ENCODE peak calls at places on chromosomes 2 and 18, in ten cellular contexts. R, N, J, Y, A, G, I, S, E and F are unnamed samples. For H3K9me3 and H3K27me3, the result is how much of the 10 kb centered on the place peaks cover.

GRCh38 chr2:72963423-72964145 is 46.3 kb downstream of the EMX1 start:
- DNase-seq in N (no peak), S (no peak), Y (peak), J (no peak), R (no peak), A (peak), I (no peak), E (no peak), G (no peak), F (no peak)

GRCh38 chr18:75456277-75456676 is 28.8 kb upstream of the SMIM21 start:
- DNase-seq in S (no peak), J (no peak), Y (no peak), A (peak), R (no peak), G (no peak), E (no peak), N (no peak), I (no peak), F (no peak)

GRCh38 chr2:221388891-221389290 is 183.2 kb downstream of the EPHA4 start:
- DNase-seq in E (no peak), Y (no peak), N (no peak), A (no peak), R (no peak), I (no peak), J (no peak), S (no peak), G (no peak), F (no peak)

GRCh38 chr2:240917684-240918257 is 11.6 kb downstream of the CROCC2 start:
- DNase-seq in A (no peak), S (peak), I (no peak), R (peak), G (peak), N (peak), E (peak), J (peak), Y (peak), F (no peak)

GRCh38 chr2:132037527-132038178 is 124.1 kb downstream of the ANKRD30BL start:
- DNase-seq in N (peak), A (peak), R (no peak), J (no peak), E (peak), S (peak), I (no peak), Y (peak), G (peak), F (peak)

GRCh38 chr2:232999354-232999753 is 13.7 kb downstream of the NGEF start:
- DNase-seq in E (no peak), A (no peak), S (peak), G (peak), N (no peak), R (no peak), J (no peak), I (no peak), Y (peak), F (peak)

GRCh38 chr2:163255086-163255485 is 416.5 kb upstream of the KCNH7 start:
- DNase-seq in N (no peak), J (no peak), S (no peak), G (no peak), E (no peak), Y (no peak), I (no peak), A (no peak), R (no peak), F (no peak)

GRCh38 chr18:3455938-3456685 is 6.1 kb downstream of the TGIF1 start:
- DNase-seq in E (no peak), G (no peak), R (no peak), I (no peak), N (no peak), J (no peak), Y (no peak), S (peak), A (peak), F (no peak)

GRCh38 chr2:240213476-240214391 is 73.3 kb upstream of the OTOS start:
- DNase-seq in I (no peak), G (peak), A (no peak), E (peak), R (peak), N (no peak), Y (peak), J (no peak), S (no peak), F (no peak)

GRCh38 chr2:203996692-203997091 is 60.1 kb downstream of the ICOS start:
- DNase-seq in R (no peak), I (no peak), S (no peak), A (no peak), J (no peak), N (no peak), E (no peak), G (no peak), Y (no peak), F (no peak)

GRCh38 chr2:203993011-203993410 is 56.4 kb downstream of the ICOS start:
- DNase-seq in Y (no peak), A (no peak), I (no peak), G (no peak), E (no peak), R (no peak), S (no peak), J (no peak), N (no peak), F (no peak)

GRCh38 chr2:203994735-203995134 is 58.2 kb downstream of the ICOS start:
- DNase-seq in N (no peak), J (no peak), I (no peak), A (no peak), G (no peak), R (no peak), E (peak), Y (no peak), S (no peak), F (no peak)

GRCh38 chr2:203992496-203992895 is 55.9 kb downstream of the ICOS start:
- DNase-seq in S (no peak), I (no peak), A (no peak), E (no peak), J (no peak), G (no peak), R (no peak), N (no peak), Y (no peak), F (no peak)

GRCh38 chr2:203993560-203993959 is 57.0 kb downstream of the ICOS start:
- DNase-seq in R (no peak), S (no peak), Y (no peak), J (no peak), N (no peak), E (no peak), A (no peak), G (no peak), I (no peak), F (no peak)
- H3K9me3 ChIP-seq in R (under half), S (under half), Y (under half), J (under half), N (under half), E (under half), A (under half), G (under half), I (under half), F (under half)

DNA sequence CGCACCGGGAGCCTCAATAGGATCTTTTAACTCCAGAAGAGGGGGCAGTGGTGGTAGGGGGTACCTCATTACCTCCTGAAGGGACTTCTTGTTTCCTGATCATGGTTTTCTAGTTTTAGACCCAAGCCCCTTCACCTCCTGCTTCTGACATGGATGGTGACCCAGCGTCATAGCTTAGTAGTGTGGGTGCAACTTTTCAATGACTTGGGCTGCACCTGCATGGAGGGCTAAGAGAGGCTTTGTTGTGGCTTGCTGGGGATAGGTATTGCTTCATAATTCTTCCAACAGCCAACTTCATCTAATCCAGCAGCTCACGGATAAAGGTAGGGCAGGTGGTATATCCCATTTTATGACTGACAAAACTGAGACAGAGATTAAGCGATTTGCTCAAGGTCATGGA is 3.0 kb downstream of the SLC1A4 start:
- DNase-seq in E (no peak), I (no peak), N (no peak), G (no peak), S (no peak), J (no peak), Y (no peak), A (no peak), R (no peak), F (no peak)
- H3K4me3 ChIP-seq in E (no peak), I (peak), N (no peak), G (no peak), S (no peak), J (no peak), Y (no peak), A (no peak), R (no peak), F (no peak)

GRCh38 chr18:23667114-23667513 is 4.4 kb upstream of the ANKRD29 start:
- DNase-seq in N (no peak), Y (no peak), E (no peak), J (no peak), S (no peak), A (no peak), I (no peak), R (no peak), G (no peak), F (no peak)

GRCh38 chr18:23664674-23665073 is 2.0 kb upstream of the ANKRD29 start:
- DNase-seq in Y (no peak), I (no peak), J (no peak), A (no peak), R (no peak), N (no peak), G (no peak), S (no peak), E (no peak), F (no peak)

GRCh38 chr18:23661735-23662308 is 889 bp downstream of the ANKRD29 start:
- DNase-seq in A (no peak), E (no peak), I (no peak), G (no peak), J (no peak), Y (no peak), N (no peak), R (no peak), S (no peak), F (no peak)

GRCh38 chr18:23658296-23658695 is 4.4 kb downstream of the ANKRD29 start:
- DNase-seq in Y (no peak), E (no peak), A (no peak), S (peak), N (no peak), J (no peak), G (no peak), I (no peak), R (no peak), F (no peak)

DNA sequence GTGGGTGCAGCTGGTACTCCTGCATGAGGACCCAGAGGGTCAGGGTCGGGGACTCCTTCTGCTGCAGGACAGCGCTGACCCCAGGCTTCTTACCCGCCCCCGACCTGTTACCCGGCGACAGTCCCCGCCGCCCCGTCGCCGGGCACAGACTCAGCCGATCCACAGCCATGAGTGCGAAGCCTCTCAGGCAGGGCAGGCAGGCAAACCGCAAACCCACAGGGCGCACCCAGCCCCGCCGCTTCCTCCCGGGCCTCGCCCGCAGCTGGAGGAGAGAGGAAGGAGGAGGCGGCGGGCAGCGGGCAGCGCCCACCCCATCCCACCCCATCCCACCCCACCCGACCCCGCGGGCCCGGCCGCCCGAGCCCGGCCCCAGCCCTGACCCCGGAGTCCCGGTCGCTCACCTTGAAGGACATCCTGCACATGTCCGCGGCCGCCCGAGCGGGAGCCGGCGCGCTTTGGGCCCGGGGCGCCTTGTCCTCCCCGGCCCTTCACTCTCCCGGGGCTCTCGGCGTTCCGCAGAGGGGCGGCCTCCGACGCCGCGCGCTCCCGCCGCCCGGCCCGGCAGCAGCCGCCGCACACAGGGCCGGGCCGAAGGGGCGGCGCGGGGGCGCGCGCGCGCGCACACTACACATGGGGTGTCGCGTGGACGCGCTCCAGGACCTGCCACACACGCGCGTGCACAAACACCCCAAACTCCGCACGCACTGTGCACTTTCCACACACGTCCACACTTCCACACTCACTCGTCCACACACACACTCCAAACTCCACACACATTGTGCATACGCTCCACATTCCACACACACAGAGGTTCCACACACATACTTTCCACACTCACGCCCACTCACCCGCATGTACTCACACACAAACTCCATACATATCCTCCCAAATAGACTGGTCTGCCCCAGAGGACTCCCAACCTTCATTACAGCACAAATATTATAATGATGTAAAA is at the start of gene ANKRD29:
- DNase-seq in S (peak), R (no peak), A (peak), Y (peak), E (peak), N (peak), I (peak), G (peak), J (no peak), F (peak)
- H3K27me3 ChIP-seq in S (under half), R (under half), A (half or more), Y (under half), E (under half), N (under half), I (under half), G (under half), J (under half), F (under half)

DNA sequence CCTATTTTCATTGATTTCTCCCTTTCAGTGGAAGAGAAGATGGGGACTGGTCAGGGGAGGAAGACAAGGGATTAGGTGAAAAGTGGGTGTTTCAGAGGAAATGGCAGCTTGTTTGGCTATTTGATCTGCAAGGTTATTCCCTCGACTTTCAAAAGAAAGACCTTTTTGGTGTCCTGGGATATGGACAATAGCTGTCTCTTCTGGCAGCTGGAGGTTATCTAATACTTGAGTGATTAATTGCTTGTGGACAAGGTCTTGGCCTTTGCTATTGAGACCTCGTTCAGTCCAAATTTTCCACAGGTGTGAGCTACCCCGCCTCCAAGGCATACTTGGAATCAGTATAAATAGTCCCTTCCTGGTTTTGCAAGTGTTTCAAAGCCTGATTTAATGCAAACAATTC is 33.3 kb upstream of the TRAPPC8 start:
- DNase-seq in S (no peak), G (no peak), Y (no peak), J (no peak), E (no peak), R (no peak), N (no peak), I (no peak), A (no peak), F (no peak)
- H3K9me3 ChIP-seq in S (under half), G (under half), Y (under half), J (under half), E (under half), R (under half), N (under half), I (half or more), A (under half), F (under half)

DNA sequence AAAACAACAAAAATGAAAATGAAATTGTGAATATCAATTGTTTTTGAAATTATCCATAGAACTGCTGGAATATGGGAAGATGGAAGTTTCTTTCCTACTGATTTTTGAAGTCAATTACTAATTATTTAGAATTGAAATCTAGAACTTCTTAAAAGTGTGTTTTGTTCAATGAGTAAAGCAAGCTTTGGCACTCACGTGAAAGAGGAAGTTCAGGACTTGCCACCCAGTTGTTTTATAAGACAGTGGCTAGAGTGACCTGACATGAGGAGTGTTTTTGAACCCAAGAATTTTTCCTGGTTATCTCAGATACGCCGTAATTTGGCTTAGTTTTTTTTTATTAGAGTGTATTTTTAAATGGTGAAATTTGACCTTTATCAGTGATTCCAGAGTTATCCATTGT is 3.5 kb downstream of the MXD1 start:
- DNase-seq in R (no peak), I (no peak), S (no peak), Y (no peak), J (no peak), E (no peak), G (no peak), A (no peak), N (no peak), F (no peak)
- H3K4me3 ChIP-seq in R (no peak), I (no peak), S (peak), Y (no peak), J (no peak), E (no peak), G (no peak), A (no peak), N (no peak), F (no peak)

DNA sequence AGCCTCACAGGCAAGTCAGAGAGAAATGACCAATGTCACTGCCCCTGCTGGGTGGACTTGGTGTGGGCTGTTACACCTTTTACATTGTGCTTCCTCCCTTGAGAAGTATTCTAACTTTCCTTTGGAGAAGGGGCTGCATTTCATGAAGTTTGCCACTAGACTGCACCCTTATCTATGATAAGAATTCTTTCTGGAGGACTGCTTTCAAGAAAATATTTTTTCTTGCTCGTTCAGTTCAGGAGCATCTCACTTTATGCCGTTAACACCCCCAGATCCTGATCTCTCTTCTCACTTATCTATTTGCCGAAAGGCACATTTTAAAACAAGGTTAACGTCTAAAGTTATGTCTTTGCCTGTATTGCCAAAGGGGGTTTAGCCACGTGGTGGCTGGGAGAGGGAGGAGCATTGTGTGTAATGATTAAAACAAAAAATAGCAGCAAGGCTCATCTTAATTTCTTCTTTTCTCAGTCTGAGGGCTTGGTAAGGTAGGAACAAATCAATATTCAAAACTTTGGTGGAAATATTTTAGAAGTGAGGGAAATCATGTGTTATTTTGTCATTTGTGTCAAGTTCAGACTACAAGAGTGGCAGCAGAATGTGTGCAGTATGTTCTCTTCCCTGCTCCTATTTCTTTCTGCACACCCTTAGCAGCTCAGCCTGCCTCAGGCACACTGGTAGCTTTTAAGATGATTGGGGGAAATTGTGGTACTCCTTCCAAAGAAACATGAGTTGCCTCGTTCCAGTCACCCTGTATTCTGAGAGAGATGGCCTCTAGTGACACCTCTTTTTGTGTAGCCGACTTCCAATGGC is 1.6 kb upstream of the IGFBP5 start:
- DNase-seq in N (no peak), E (no peak), S (peak), I (no peak), Y (no peak), R (no peak), G (no peak), A (peak), J (no peak), F (no peak)
- H3K27me3 ChIP-seq in N (under half), E (under half), S (under half), I (under half), Y (under half), R (under half), G (under half), A (under half), J (under half), F (under half)

DNA sequence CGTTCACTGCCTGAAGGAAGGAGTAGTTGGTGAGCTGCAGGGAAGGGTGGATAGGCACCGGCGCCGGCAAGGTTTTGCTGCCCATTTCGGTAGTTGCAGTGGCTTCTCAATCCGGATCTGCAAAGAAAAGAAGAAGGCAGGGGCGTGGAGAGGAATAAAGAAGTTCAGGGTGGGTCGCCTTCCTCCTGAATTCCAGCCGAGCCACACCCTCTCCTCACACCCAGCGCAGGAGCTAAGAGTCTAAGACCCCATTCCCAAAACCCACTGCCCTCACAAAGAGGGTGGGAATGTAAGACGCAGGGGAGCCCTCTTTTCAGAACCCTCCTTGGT is 4.7 kb downstream of the OSR1 start:
- DNase-seq in A (no peak), G (no peak), J (no peak), Y (peak), N (no peak), S (no peak), E (no peak), R (no peak), I (no peak), F (no peak)
- H3K9me3 ChIP-seq in A (under half), G (under half), J (under half), Y (under half), N (under half), S (under half), E (under half), R (under half), I (under half), F (under half)

GRCh38 chr2:101858246-101858645 is 133.5 kb upstream of the IL1R2 start:
- DNase-seq in I (no peak), Y (no peak), S (peak), G (no peak), J (no peak), A (no peak), R (no peak), N (no peak), E (no peak), F (no peak)

GRCh38 chr2:101860157-101860556 is 131.6 kb upstream of the IL1R2 start:
- DNase-seq in G (no peak), A (no peak), I (no peak), E (no peak), J (no peak), N (no peak), S (no peak), R (no peak), Y (no peak), F (no peak)

GRCh38 chr2:101859604-101860003 is 132.2 kb upstream of the IL1R2 start:
- DNase-seq in A (no peak), S (no peak), G (no peak), N (no peak), E (no peak), Y (no peak), R (no peak), I (no peak), J (no peak), F (no peak)

GRCh38 chr2:101860782-101861181 is 131.0 kb upstream of the IL1R2 start:
- DNase-seq in A (no peak), R (no peak), I (no peak), S (no peak), G (no peak), N (no peak), E (no peak), J (no peak), Y (no peak), F (no peak)

GRCh38 chr2:101858910-101859309 is 132.8 kb upstream of the IL1R2 start:
- DNase-seq in N (no peak), S (no peak), J (no peak), A (no peak), I (no peak), Y (no peak), R (no peak), G (no peak), E (no peak), F (no peak)
- H3K4me3 ChIP-seq in N (no peak), S (no peak), J (no peak), A (no peak), I (no peak), Y (no peak), R (no peak), G (no peak), E (no peak), F (no peak)